ENCODE peak calls at places on chromosomes 16 and 17, in ten cellular contexts. V is progenitor cell of endocrine pancreas; G is NCI-H2171 treated with DMSO at 0.1 percent for 48 hours; Y is AG08395; K is left ventricle myocardium inferior; P is stimulated activated naive CD8-positive, alpha-beta T cell treated with anti-CD3 and anti-CD28 coated beads, Interleukin-15, amount 100 ng/mL, for 72 hours; T is foreskin fibroblast; L is posterior cingulate gyrus; U is stimulated activated CD4-positive, alpha-beta T cell treated with anti-CD3 and anti-CD28 coated beads, Interleukin-1b, Interleukin-23, amount 100 ng/mL, for 48 hours; C is left cardiac atrium. Q is an unnamed sample.

GRCh38 chr17:29170682-29171081 is 9.5 kb downstream of the MYO18A start:
- DNase-seq in C (no peak), L (no peak), G (no peak), K (no peak), Y (no peak), U (no peak), V (no peak), T (no peak), P (no peak), Q (no peak)

GRCh38 chr17:61209099-61209439 is 190.6 kb upstream of the TBX2 start:
- DNase-seq in U (no peak), L (no peak), Y (no peak), T (no peak), V (no peak), P (no peak), C (no peak), G (peak; percentile 36), K (no peak), Q (no peak)

GRCh38 chr17:82106697-82107305 is 8.8 kb upstream of the FASN start:
- DNase-seq in Y (no peak), G (peak; percentile 30), P (no peak), T (no peak), L (no peak), V (no peak), U (no peak), C (no peak), K (peak; percentile 17), Q (no peak)

GRCh38 chr16:27320261-27321012 is 6.7 kb downstream of the IL4R start:
- DNase-seq in U (no peak), Y (no peak), G (no peak), P (no peak), L (no peak), C (no peak), V (no peak), K (no peak), T (no peak), Q (no peak)

GRCh38 chr16:68790130-68790761 is 53.1 kb upstream of the TANGO6 start:
- DNase-seq in V (no peak), P (no peak), T (peak; percentile 39), G (peak; percentile 80), Y (peak; percentile 84), L (no peak), C (no peak), K (no peak), U (no peak), Q (no peak)

GRCh38 chr16:1433756-1434155 is 2.9 kb downstream of the PERCC1 start:
- DNase-seq in Y (no peak), U (no peak), K (no peak), P (no peak), V (no peak), L (no peak), G (no peak), T (no peak), C (no peak), Q (no peak)

GRCh38 chr17:59347975-59348391 is 16.5 kb downstream of the YPEL2 start:
- DNase-seq in L (no peak), Y (no peak), G (no peak), U (no peak), C (no peak), T (peak; percentile 50), P (no peak), K (no peak), V (no peak), Q (no peak)

GRCh38 chr17:38451840-38452529 is 23.7 kb downstream of the ARHGAP23 start:
- DNase-seq in V (no peak), U (no peak), G (no peak), C (peak; percentile 62), T (peak; percentile 99), P (no peak), K (no peak), Y (peak; percentile 94), L (no peak), Q (peak; percentile 84)

Q was measured in NCI-H1694 treated with DMSO at 0.1 percent for 48 hours.